ENCODE peak calls at places on chromosomes 7 and 10, in five cellular contexts. E is body of pancreas, Z is pancreas, T is HuH-7, W is hepatocyte. X is an unnamed sample.
A peak's percentile ranks its signal among the peaks of the same experiment; 100 is the strongest.

GRCh38 chr7:130912910-130913720 is 179.1 kb upstream of the KLF14 start:
- DNase-seq in E (no peak), Z (peak; percentile 46), T (no peak), W (peak; percentile 68), X (peak; percentile 47)

GRCh38 chr7:102953421-102953820 is 40.6 kb downstream of the LRRC17 start:
- DNase-seq in E (no peak), Z (no peak), T (no peak), W (no peak), X (no peak)

GRCh38 chr7:158829021-158829341 is 328 bp downstream of the ESYT2 start:
- DNase-seq in E (peak; percentile 68), Z (peak; percentile 57), T (peak; percentile 49), W (peak; percentile 88), X (peak; percentile 73)

GRCh38 chr7:36086571-36086970 is 66.5 kb upstream of the EEPD1 start:
- DNase-seq in E (no peak), Z (no peak), T (no peak), W (no peak), X (no peak)

GRCh38 chr10:50467209-50467608 is 156.5 kb downstream of the SGMS1 start:
- DNase-seq in E (no peak), Z (no peak), T (no peak), W (no peak), X (no peak)

GRCh38 chr10:122636953-122637352 is 62.7 kb downstream of the C10orf120 start:
- DNase-seq in E (peak; percentile 74), Z (peak; percentile 91), T (no peak), W (no peak), X (no peak)

GRCh38 chr7:26490631-26491624 is 199.3 kb downstream of the SNX10 start:
- DNase-seq in E (no peak), Z (no peak), T (no peak), W (peak; percentile 72), X (no peak)

GRCh38 chr10:59682986-59683937 is 26.4 kb downstream of the SLC16A9 start:
- DNase-seq in E (no peak), Z (no peak), T (no peak), W (no peak), X (no peak)

GRCh38 chr10:61903184-61903990 is 1.9 kb downstream of the ARID5B start:
- DNase-seq in E (peak; percentile 52), Z (peak; percentile 63), T (peak; percentile 64), W (peak; percentile 75), X (peak; percentile 84)

GRCh38 chr7:102272075-102272916 is 14.4 kb upstream of the SH2B2 start:
- DNase-seq in E (peak; percentile 77), Z (peak; percentile 61), T (peak; percentile 93), W (peak; percentile 87), X (peak; percentile 70)

GRCh38 chr10:69797959-69798358 is 3.7 kb upstream of the COL13A1 start:
- DNase-seq in E (no peak), Z (no peak), T (no peak), W (no peak), X (no peak)

GRCh38 chr10:101065479-101066145 is 3.8 kb downstream of the KAZALD1 start:
- DNase-seq in E (no peak), Z (no peak), T (no peak), W (no peak), X (no peak)

GRCh38 chr10:78336402-78336791 is 302.7 kb downstream of the RPS24 start:
- DNase-seq in E (peak; percentile 7), Z (peak; percentile 8), T (no peak), W (no peak), X (no peak)

GRCh38 chr7:2109936-2110585 is 122.7 kb downstream of the MAD1L1 start:
- DNase-seq in E (no peak), Z (no peak), T (no peak), W (peak; percentile 49), X (no peak)

GRCh38 chr10:124864421-124865193 is 63.0 kb downstream of the ABRAXAS2 start:
- DNase-seq in E (peak; percentile 59), Z (peak; percentile 56), T (peak; percentile 76), W (peak; percentile 21), X (peak; percentile 35)

GRCh38 chr10:287029-287428 is 151.8 kb downstream of the ZMYND11 start:
- DNase-seq in E (no peak), Z (no peak), T (no peak), W (no peak), X (no peak)

GRCh38 chr10:43048301-43049051 is 28.4 kb upstream of the RET start:
- DNase-seq in E (peak; percentile 3), Z (no peak), T (no peak), W (no peak), X (no peak)

GRCh38 chr7:100065452-100066186 is 15.9 kb downstream of the ZNF3 start:
- DNase-seq in E (no peak), Z (no peak), T (no peak), W (peak; percentile 60), X (no peak)

GRCh38 chr10:99908512-99908911 is 101.2 kb downstream of the DNMBP start:
- DNase-seq in E (no peak), Z (no peak), T (no peak), W (no peak), X (no peak)

GRCh38 chr7:27808626-27809025 is 68.7 kb downstream of the TAX1BP1 start:
- DNase-seq in E (no peak), Z (no peak), T (no peak), W (no peak), X (no peak)

GRCh38 chr10:88676283-88677060 is 12.2 kb downstream of the LIPF start:
- DNase-seq in E (no peak), Z (no peak), T (no peak), W (peak; percentile 7), X (peak; percentile 5)

GRCh38 chr10:91077549-91078017 is 142.9 kb upstream of the PCGF5 start:
- DNase-seq in E (peak; percentile 89), Z (peak; percentile 86), T (no peak), W (no peak), X (no peak)

GRCh38 chr10:71300555-71301370 is 18.3 kb upstream of the SLC29A3 start:
- DNase-seq in E (no peak), Z (no peak), T (no peak), W (no peak), X (no peak)

GRCh38 chr10:131743190-131744151 is 157.3 kb upstream of the PPP2R2D start:
- DNase-seq in E (no peak), Z (no peak), T (no peak), W (peak; percentile 46), X (no peak)

GRCh38 chr7:142338633-142339501 is 81.0 kb upstream of the PRSS58 start:
- DNase-seq in E (no peak), Z (no peak), T (peak; percentile 55), W (no peak), X (no peak)

GRCh38 chr7:85102813-85103350 is 84.0 kb downstream of the SEMA3D start:
- DNase-seq in E (no peak), Z (no peak), T (no peak), W (no peak), X (no peak)

GRCh38 chr7:25260862-25261454 is 32.7 kb upstream of the NPVF start:
- DNase-seq in E (no peak), Z (no peak), T (no peak), W (peak; percentile 27), X (no peak)

GRCh38 chr10:35639651-35640311 is 2.3 kb downstream of the FZD8 start:
- DNase-seq in E (peak; percentile 34), Z (peak; percentile 18), T (no peak), W (peak; percentile 59), X (no peak)

GRCh38 chr7:132738254-132738653 is 162.0 kb upstream of the PLXNA4 start:
- DNase-seq in E (no peak), Z (no peak), T (no peak), W (no peak), X (no peak)

GRCh38 chr10:113879691-113880090 is 25.2 kb downstream of the NHLRC2 start:
- DNase-seq in E (no peak), Z (no peak), T (no peak), W (no peak), X (no peak)

GRCh38 chr10:119680668-119681070 is 29.5 kb downstream of the BAG3 start:
- DNase-seq in E (no peak), Z (no peak), T (no peak), W (no peak), X (no peak)

GRCh38 chr7:98211221-98211675 is at the start of gene BHLHA15:
- DNase-seq in E (peak; percentile 93), Z (peak; percentile 92), T (peak; percentile 86), W (peak; percentile 71), X (peak; percentile 75)

GRCh38 chr10:101716891-101717659 is 22.1 kb upstream of the FBXW4 start:
- DNase-seq in E (no peak), Z (no peak), T (no peak), W (no peak), X (no peak)

GRCh38 chr7:151483700-151483960 is 36.1 kb downstream of the RHEB start:
- DNase-seq in E (no peak), Z (no peak), T (no peak), W (no peak), X (no peak)

GRCh38 chr7:102472126-102473041 is 6.3 kb downstream of the POLR2J start:
- DNase-seq in E (no peak), Z (peak; percentile 13), T (no peak), W (no peak), X (no peak)

GRCh38 chr10:6558759-6559429 is 21.2 kb downstream of the PRKCQ start:
- DNase-seq in E (no peak), Z (no peak), T (no peak), W (no peak), X (no peak)

GRCh38 chr7:102111758-102112119 is 174.9 kb upstream of the SH2B2 start:
- DNase-seq in E (no peak), Z (no peak), T (no peak), W (no peak), X (no peak)

X was measured in Caco-2.